ENCODE peak calls at places on chromosome 16, in seven cellular contexts. I is mesenchymal stem cell, N is HepG2, G is IMR-90, Y is mesendoderm, R is mammary epithelial cell, H is SK-N-SH. F is an unnamed sample.

GRCh38 chr16:25009822-25010221 is 5.3 kb downstream of the ARHGAP17 start:
- DNase-seq in Y (no peak), N (no peak), G (peak), H (no peak), R (no peak), I (peak), F (peak)

GRCh38 chr16:79770244-79771064 is 169.9 kb upstream of the MAF start:
- DNase-seq in R (peak), Y (peak), N (peak), G (peak), H (peak), I (peak), F (peak)

GRCh38 chr16:72508196-72508595 is 336.2 kb upstream of the PMFBP1 start:
- DNase-seq in R (no peak), N (no peak), I (no peak), Y (no peak), G (peak), H (no peak), F (peak)

GRCh38 chr16:1770328-1771071 is 843 bp downstream of the NME3 start:
- DNase-seq in G (peak), N (no peak), Y (peak), I (peak), R (no peak), H (peak), F (peak)

GRCh38 chr16:3864562-3864961 is 16.0 kb downstream of the CREBBP start:
- DNase-seq in R (no peak), Y (no peak), H (no peak), G (no peak), I (no peak), N (no peak), F (no peak)

GRCh38 chr16:17283022-17283421 is 187.7 kb downstream of the XYLT1 start:
- DNase-seq in Y (no peak), G (no peak), N (no peak), H (peak), I (no peak), R (no peak), F (no peak)

GRCh38 chr16:66610111-66610820 is 5.8 kb downstream of the CMTM3 start:
- DNase-seq in G (no peak), I (no peak), N (no peak), R (no peak), Y (no peak), H (no peak), F (no peak)

GRCh38 chr16:88282221-88283041 is 100.3 kb upstream of the ZNF469 start:
- DNase-seq in N (no peak), R (peak), G (peak), H (peak), I (peak), Y (no peak), F (no peak)

GRCh38 chr16:10039220-10040096 is 142.8 kb downstream of the GRIN2A start:
- DNase-seq in R (no peak), G (no peak), I (peak), H (peak), N (no peak), Y (peak), F (peak)

GRCh38 chr16:4637501-4638166 is 13.0 kb downstream of the MGRN1 start:
- DNase-seq in Y (no peak), G (no peak), I (no peak), N (no peak), H (no peak), R (no peak), F (no peak)

GRCh38 chr16:53502331-53503269 is at the start of gene AKTIP:
- DNase-seq in Y (peak), I (peak), G (peak), R (peak), N (no peak), H (peak), F (peak)

GRCh38 chr16:88368994-88369393 is 13.8 kb upstream of the ZNF469 start:
- DNase-seq in R (no peak), H (no peak), I (no peak), G (no peak), Y (no peak), N (no peak), F (no peak)

GRCh38 chr16:14249291-14250032 is 178.3 kb downstream of the MRTFB start:
- DNase-seq in I (peak), Y (peak), G (peak), R (peak), H (peak), N (peak), F (no peak)

GRCh38 chr16:1993731-1994131 is 4.0 kb downstream of the SYNGR3 start:
- DNase-seq in I (peak), R (peak), N (peak), H (no peak), G (peak), Y (no peak), F (no peak)

GRCh38 chr16:2826591-2827480 is 3.3 kb upstream of the ZG16B start:
- DNase-seq in G (no peak), R (no peak), I (no peak), N (no peak), H (no peak), Y (no peak), F (no peak)

GRCh38 chr16:14358697-14359305 is 271.3 kb downstream of the PARN start:
- DNase-seq in I (no peak), H (no peak), Y (no peak), N (no peak), R (peak), G (no peak), F (no peak)

GRCh38 chr16:17433577-17433960 is 37.2 kb downstream of the XYLT1 start:
- DNase-seq in R (no peak), N (no peak), G (no peak), H (no peak), Y (peak), I (no peak), F (no peak)

GRCh38 chr16:49048557-49048956 is 233.1 kb downstream of the CBLN1 start:
- DNase-seq in N (peak), R (peak), I (no peak), Y (peak), H (no peak), G (peak), F (peak)

GRCh38 chr16:70715113-70715711 is 29.4 kb upstream of the MTSS2 start:
- DNase-seq in H (peak), N (no peak), Y (peak), I (peak), G (peak), R (peak), F (peak)

GRCh38 chr16:3578610-3579551 is 1.7 kb upstream of the NLRC3 start:
- DNase-seq in H (no peak), N (no peak), I (no peak), R (no peak), G (no peak), Y (peak), F (peak)

GRCh38 chr16:8885674-8886592 is 3.8 kb downstream of the LITAFD start:
- DNase-seq in Y (peak), R (peak), N (peak), I (peak), H (peak), G (peak), F (peak)

GRCh38 chr16:80583466-80583865 is 42.7 kb downstream of the DYNLRB2 start:
- DNase-seq in Y (no peak), G (peak), R (peak), N (no peak), I (no peak), H (no peak), F (peak)

GRCh38 chr16:3993052-3993785 is 112.7 kb upstream of the CREBBP start:
- DNase-seq in Y (no peak), G (no peak), I (no peak), N (no peak), R (no peak), H (no peak), F (no peak)

GRCh38 chr16:57091990-57092785 is at the start of gene CPNE2:
- DNase-seq in Y (peak), R (no peak), G (peak), N (no peak), H (peak), I (peak), F (peak)

GRCh38 chr16:68470461-68471150 is 22.3 kb upstream of the SMPD3 start:
- DNase-seq in N (no peak), G (no peak), I (no peak), R (no peak), Y (no peak), H (no peak), F (no peak)

GRCh38 chr16:3020604-3021448 is 658 bp downstream of the TNFRSF12A start:
- DNase-seq in R (peak), I (peak), H (peak), Y (peak), G (peak), N (peak), F (peak)

GRCh38 chr16:74107795-74108610 is 188.6 kb upstream of the PSMD7 start:
- DNase-seq in R (peak), N (peak), H (no peak), G (peak), I (peak), Y (peak), F (no peak)

GRCh38 chr16:56632160-56632847 is at the start of gene MT1M:
- DNase-seq in N (no peak), R (no peak), Y (peak), H (peak), I (peak), G (no peak), F (no peak)

GRCh38 chr16:13779676-13780075 is 140.3 kb upstream of the ERCC4 start:
- DNase-seq in G (no peak), I (no peak), Y (peak), R (no peak), H (no peak), N (no peak), F (no peak)

GRCh38 chr16:54482892-54483574 is 196.4 kb upstream of the IRX3 start:
- DNase-seq in R (no peak), N (no peak), G (no peak), Y (peak), I (no peak), H (peak), F (no peak)

GRCh38 chr16:48498761-48499600 is 111.0 kb downstream of the N4BP1 start:
- DNase-seq in N (peak), I (peak), R (peak), H (no peak), Y (peak), G (peak), F (peak)

GRCh38 chr16:48831081-48831722 is 221.2 kb upstream of the N4BP1 start:
- DNase-seq in I (no peak), H (no peak), G (no peak), N (peak), Y (peak), R (no peak), F (no peak)

GRCh38 chr16:56198755-56199114 is 7.4 kb downstream of the GNAO1 start:
- DNase-seq in I (no peak), N (no peak), G (no peak), Y (no peak), R (no peak), H (no peak), F (no peak)

GRCh38 chr16:79336437-79337229 is 263.9 kb downstream of the MAF start:
- DNase-seq in H (no peak), G (no peak), Y (no peak), R (no peak), N (no peak), I (peak), F (no peak)

GRCh38 chr16:84700518-84701277 is 898 bp downstream of the USP10 start:
- DNase-seq in I (peak), R (peak), Y (peak), G (peak), H (peak), N (no peak), F (no peak)

GRCh38 chr16:15961060-15961511 is 11.7 kb downstream of the ABCC1 start:
- DNase-seq in I (no peak), H (no peak), G (peak), N (no peak), Y (no peak), R (no peak), F (peak)

GRCh38 chr16:556479-557173 is 3.6 kb upstream of the PRR35 start:
- DNase-seq in N (no peak), R (no peak), H (peak), G (no peak), I (no peak), Y (no peak), F (no peak)

GRCh38 chr16:555528-556478 is 4.4 kb upstream of the PRR35 start:
- DNase-seq in H (peak), R (no peak), N (no peak), I (no peak), G (no peak), Y (no peak), F (no peak)

GRCh38 chr16:554297-554621 is 5.9 kb upstream of the PRR35 start:
- DNase-seq in R (no peak), I (no peak), N (peak), G (no peak), H (no peak), Y (no peak), F (no peak)

GRCh38 chr16:553601-554296 is 6.4 kb upstream of the PRR35 start:
- DNase-seq in R (no peak), H (no peak), N (no peak), I (no peak), G (no peak), Y (no peak), F (no peak)

DNA sequence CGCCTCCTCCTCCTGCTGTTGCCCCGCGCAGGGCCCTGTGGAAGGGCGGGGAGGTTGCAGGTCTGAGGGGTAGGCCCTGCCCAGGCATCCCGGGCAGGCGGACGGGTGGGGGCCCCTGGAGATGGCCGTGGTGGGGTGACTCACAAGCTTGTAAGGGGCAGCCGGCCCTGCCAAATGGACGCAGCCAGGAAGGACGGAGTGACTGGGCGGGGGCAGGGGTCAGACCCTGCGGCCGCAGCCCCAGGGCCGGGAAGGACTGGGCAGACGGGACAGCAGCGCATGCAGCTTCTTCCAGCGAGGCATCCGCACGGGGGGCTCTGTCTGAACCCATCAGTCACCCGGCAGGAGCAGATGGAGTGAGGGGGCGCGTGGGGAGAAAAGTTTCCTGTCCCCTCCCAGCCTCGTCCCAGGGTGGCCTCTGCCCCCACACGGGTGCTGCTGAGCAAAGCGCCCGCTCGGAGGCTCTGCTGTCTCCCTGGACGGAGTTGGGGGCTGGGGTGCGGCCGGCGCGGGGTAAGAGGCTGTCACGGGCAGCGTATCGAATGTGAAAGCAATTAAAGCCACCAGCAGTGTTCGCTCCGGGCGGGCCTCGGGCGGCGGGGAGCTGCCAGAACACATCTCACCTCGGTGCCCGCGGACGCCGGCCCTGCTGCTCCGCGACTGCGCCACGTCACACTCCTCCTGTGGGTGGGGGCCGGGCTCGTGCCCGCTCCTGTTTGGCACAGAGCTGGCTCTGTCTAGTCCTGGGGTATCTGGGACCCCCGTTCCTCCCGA is 5.4 kb upstream of the PRR35 start:
- DNase-seq in N (no peak), G (peak), R (peak), H (no peak), I (peak), Y (no peak), F (peak)
- H3K9ac ChIP-seq in N (no peak), G (no peak), R (no peak), H (no peak), I (peak), Y (no peak), F (peak)

GRCh38 chr16:81729451-81729850 is 49.6 kb upstream of the PLCG2 start:
- DNase-seq in G (no peak), I (no peak), R (no peak), N (peak), Y (peak), H (no peak), F (no peak)

GRCh38 chr16:81733295-81733694 is 45.8 kb upstream of the PLCG2 start:
- DNase-seq in G (no peak), I (no peak), H (no peak), R (no peak), N (no peak), Y (no peak), F (no peak)

GRCh38 chr16:81730090-81731051 is 48.7 kb upstream of the PLCG2 start:
- DNase-seq in G (peak), I (peak), N (peak), H (peak), R (peak), Y (peak), F (peak)

GRCh38 chr16:81732699-81733098 is 46.4 kb upstream of the PLCG2 start:
- DNase-seq in Y (no peak), N (no peak), H (no peak), R (no peak), I (no peak), G (no peak), F (no peak)

DNA sequence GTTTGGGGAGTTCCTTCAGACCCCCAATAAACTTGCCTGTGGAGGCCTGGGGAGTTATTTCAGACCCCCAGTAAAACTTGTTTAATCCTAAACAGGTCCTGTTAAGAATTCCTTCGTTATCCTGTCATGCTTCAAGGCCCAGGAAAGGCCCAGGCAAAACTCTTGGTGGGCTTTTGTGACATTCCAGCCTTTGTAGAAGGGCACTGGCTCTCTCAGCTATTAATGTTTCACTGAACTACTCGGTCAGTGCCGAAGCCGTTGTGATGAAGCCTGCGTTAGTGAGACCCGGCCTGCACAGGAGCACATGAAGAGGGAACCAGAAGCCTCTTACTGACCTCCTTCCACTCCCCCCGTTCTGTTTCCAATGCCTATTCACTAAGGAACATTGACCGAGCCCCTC is 47.5 kb upstream of the PLCG2 start:
- DNase-seq in Y (no peak), G (no peak), R (no peak), H (no peak), I (no peak), N (no peak), F (no peak)
- H3K9ac ChIP-seq in Y (no peak), G (no peak), R (no peak), H (no peak), I (no peak), N (no peak), F (no peak)

GRCh38 chr16:52283018-52283417 is 263.9 kb downstream of the TOX3 start:
- DNase-seq in R (peak), N (no peak), Y (peak), H (no peak), I (peak), G (peak), F (peak)
- H3K9ac ChIP-seq in R (no peak), N (no peak), Y (no peak), H (no peak), I (no peak), G (no peak), F (no peak)

GRCh38 chr16:86547286-86547685 is 7.7 kb downstream of the MTHFSD start:
- DNase-seq in H (no peak), G (no peak), I (no peak), Y (no peak), R (no peak), N (no peak), F (no peak)

GRCh38 chr16:86549893-86550190 is 5.2 kb downstream of the MTHFSD start:
- DNase-seq in I (no peak), H (no peak), Y (no peak), N (no peak), R (no peak), G (no peak), F (no peak)

GRCh38 chr16:86546638-86547013 is 8.4 kb downstream of the MTHFSD start:
- DNase-seq in N (no peak), Y (no peak), R (no peak), H (no peak), I (no peak), G (no peak), F (no peak)

GRCh38 chr16:86550281-86550680 is 4.8 kb downstream of the MTHFSD start:
- DNase-seq in Y (no peak), N (no peak), I (no peak), G (no peak), H (no peak), R (no peak), F (no peak)

GRCh38 chr16:86549076-86549892 is 5.8 kb downstream of the MTHFSD start:
- DNase-seq in G (no peak), R (no peak), I (no peak), N (no peak), H (no peak), Y (no peak), F (no peak)
- H3K9ac ChIP-seq in G (no peak), R (no peak), I (no peak), N (no peak), H (no peak), Y (no peak), F (no peak)

DNA sequence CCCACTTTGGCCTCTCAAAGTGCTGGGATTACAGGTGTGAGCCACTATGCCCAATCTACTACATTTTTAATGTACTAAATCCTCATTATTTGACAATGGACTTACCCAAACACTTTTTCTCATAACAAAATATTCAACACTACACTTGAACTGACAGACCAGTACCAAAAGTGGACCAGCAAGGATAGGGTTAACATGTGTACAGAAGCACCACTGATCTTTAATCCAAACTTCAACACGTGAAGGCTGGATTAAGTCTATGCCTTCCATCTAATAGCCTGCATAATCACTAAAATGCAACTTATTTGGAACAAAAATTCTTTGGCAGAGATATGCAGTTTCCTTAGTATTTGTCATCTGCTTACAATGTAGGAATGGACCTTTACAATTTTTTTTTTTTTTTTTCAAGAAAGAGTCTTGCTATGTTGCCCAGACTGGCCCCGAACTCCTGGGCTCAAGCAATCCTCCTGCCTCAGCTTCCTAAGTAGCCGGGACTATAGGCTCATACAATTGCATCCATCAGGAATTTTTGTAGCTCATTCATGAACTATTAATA is 60.0 kb upstream of the BCAR1 start:
- DNase-seq in R (no peak), I (no peak), Y (no peak), N (no peak), H (no peak), G (peak), F (peak)
- H3K9ac ChIP-seq in R (no peak), I (peak), Y (no peak), N (no peak), H (no peak), G (no peak), F (no peak)

F was measured in astrocyte.